ENCODE peak calls at places on chromosomes 12 and 14, in six cellular contexts. Z, U, Y, W, Q and C are unnamed samples.

GRCh38 chr12:32336261-32336660 is 63.1 kb upstream of the FGD4 start:
- DNase-seq in U (no peak), Y (no peak), W (no peak), Z (no peak), Q (no peak), C (no peak)

GRCh38 chr14:35456261-35456660 is 51.7 kb upstream of the NFKBIA start:
- DNase-seq in Q (no peak), Y (no peak), Z (no peak), U (no peak), W (no peak), C (no peak)

GRCh38 chr14:95424533-95424932 is 91.9 kb downstream of the SYNE3 start:
- DNase-seq in Y (no peak), U (no peak), Z (no peak), Q (no peak), W (no peak), C (no peak)

GRCh38 chr12:89801284-89801683 is 92.6 kb upstream of the ATP2B1 start:
- DNase-seq in W (no peak), Y (no peak), Q (no peak), U (peak), Z (no peak), C (no peak)

GRCh38 chr14:94670692-94671285 is 58.6 kb downstream of the SERPINA3 start:
- DNase-seq in U (no peak), Q (no peak), W (no peak), Z (no peak), Y (no peak), C (no peak)

GRCh38 chr14:94767321-94767878 is 2.5 kb downstream of the GSC start:
- DNase-seq in Q (no peak), Y (no peak), W (no peak), Z (no peak), U (no peak), C (no peak)

GRCh38 chr14:102116361-102117180 is 23.1 kb upstream of the WDR20 start:
- DNase-seq in U (no peak), Y (no peak), Z (no peak), Q (no peak), W (no peak), C (no peak)

GRCh38 chr12:69173358-69173757 is 66.0 kb upstream of the CPSF6 start:
- DNase-seq in W (no peak), Q (no peak), Y (no peak), U (no peak), Z (no peak), C (no peak)

GRCh38 chr14:100522616-100523021 is 64.6 kb downstream of the BEGAIN start:
- DNase-seq in U (no peak), Y (no peak), Q (no peak), W (no peak), Z (peak), C (no peak)

GRCh38 chr12:49017764-49018281 is 753 bp downstream of the PRKAG1 start:
- DNase-seq in Q (no peak), Z (no peak), Y (no peak), U (peak), W (no peak), C (no peak)

GRCh38 chr14:21257395-21258193 is 11.6 kb downstream of the HNRNPC start:
- DNase-seq in W (no peak), Y (no peak), Q (no peak), Z (no peak), U (peak), C (no peak)

GRCh38 chr12:85642810-85643209 is 193.4 kb downstream of the RASSF9 start:
- DNase-seq in W (peak), U (peak), Z (no peak), Q (no peak), Y (no peak), C (no peak)